ENCODE peak calls at places on chromosomes 2 and 18, in seven cellular contexts. A is body of pancreas; D is naive thymus-derived CD4-positive, alpha-beta T cell; U is activated naive CD4-positive, alpha-beta T cell treated with anti-CD3 and anti-CD28 coated beads, Interleukin-2, amount 50 U/mL, for 72 hours; W is HepG2; M is left ventricle myocardium superior; Y is sciatic nerve. X is an unnamed sample.

GRCh38 chr2:64052468-64053241 is 33.4 kb upstream of the VPS54 start:
- ATAC-seq in A (no peak), D (peak; percentile 48), U (no peak), W (no peak), M (peak; percentile 56), Y (peak; percentile 22), X (no peak)

GRCh38 chr2:23445450-23445868 is 60.5 kb downstream of the KLHL29 start:
- ATAC-seq in A (no peak), D (no peak), U (peak; percentile 18), W (no peak), M (no peak), Y (no peak), X (no peak)

GRCh38 chr2:47751856-47752414 is 31.0 kb upstream of the MSH6 start:
- ATAC-seq in A (no peak), D (peak; percentile 29), U (no peak), W (peak; percentile 68), M (no peak), Y (no peak), X (peak; percentile 28)

GRCh38 chr2:20093263-20094141 is 42.1 kb upstream of the LAPTM4A start:
- ATAC-seq in A (peak; percentile 69), D (no peak), U (no peak), W (peak; percentile 92), M (peak; percentile 71), Y (peak; percentile 59), X (no peak)

GRCh38 chr2:99448556-99448955 is 41.3 kb downstream of the REV1 start:
- ATAC-seq in A (no peak), D (no peak), U (no peak), W (no peak), M (no peak), Y (no peak), X (no peak)

GRCh38 chr2:37566517-37566961 is 104.9 kb downstream of the CDC42EP3 start:
- ATAC-seq in A (peak; percentile 27), D (no peak), U (no peak), W (no peak), M (peak; percentile 55), Y (peak; percentile 52), X (no peak)

GRCh38 chr2:8296340-8296739 is 385.5 kb upstream of the ID2 start:
- ATAC-seq in A (no peak), D (no peak), U (peak; percentile 94), W (no peak), M (no peak), Y (no peak), X (peak; percentile 98)

GRCh38 chr2:62596061-62596658 is 90.2 kb upstream of the TMEM17 start:
- ATAC-seq in A (peak; percentile 80), D (no peak), U (no peak), W (no peak), M (peak; percentile 58), Y (peak; percentile 57), X (no peak)

GRCh38 chr2:88071365-88071764 is 3.7 kb downstream of the SMYD1 start:
- ATAC-seq in A (no peak), D (no peak), U (no peak), W (no peak), M (no peak), Y (no peak), X (no peak)

GRCh38 chr18:32373995-32374394 is 96.7 kb downstream of the GAREM1 start:
- ATAC-seq in A (peak; percentile 10), D (no peak), U (no peak), W (no peak), M (peak; percentile 51), Y (peak; percentile 24), X (no peak)

GRCh38 chr2:99787011-99787410 is 297.2 kb upstream of the REV1 start:
- ATAC-seq in A (no peak), D (no peak), U (no peak), W (no peak), M (no peak), Y (no peak), X (no peak)

GRCh38 chr2:196166876-196167275 is 4.5 kb downstream of the STK17B start:
- ATAC-seq in A (no peak), D (no peak), U (peak; percentile 17), W (no peak), M (no peak), Y (no peak), X (peak; percentile 14)

GRCh38 chr2:200317975-200318374 is 11.5 kb downstream of the SPATS2L start:
- ATAC-seq in A (no peak), D (no peak), U (no peak), W (no peak), M (no peak), Y (no peak), X (no peak)

GRCh38 chr18:23416283-23416682 is 36.8 kb upstream of the RIOK3 start:
- ATAC-seq in A (no peak), D (peak; percentile 37), U (no peak), W (no peak), M (peak; percentile 54), Y (no peak), X (no peak)

GRCh38 chr2:37230581-37230980 is 815 bp downstream of the CEBPZ start:
- ATAC-seq in A (no peak), D (no peak), U (no peak), W (peak; percentile 26), M (no peak), Y (no peak), X (no peak)

GRCh38 chr2:2328847-2329246 is 2.2 kb downstream of the MYT1L start:
- ATAC-seq in A (no peak), D (no peak), U (no peak), W (no peak), M (no peak), Y (no peak), X (no peak)

GRCh38 chr2:206260427-206261012 is 13.9 kb upstream of the ZDBF2 start:
- ATAC-seq in A (no peak), D (peak; percentile 52), U (no peak), W (peak; percentile 89), M (peak; percentile 80), Y (no peak), X (peak; percentile 43)

GRCh38 chr2:44731505-44731904 is 210.0 kb upstream of the SIX3 start:
- ATAC-seq in A (no peak), D (no peak), U (no peak), W (no peak), M (no peak), Y (no peak), X (peak; percentile 61)

GRCh38 chr2:42770288-42771131 is 6.6 kb upstream of the OXER1 start:
- ATAC-seq in A (peak; percentile 74), D (peak; percentile 90), U (peak; percentile 44), W (peak; percentile 90), M (peak; percentile 74), Y (peak; percentile 68), X (peak; percentile 23)

GRCh38 chr2:232833830-232834229 is 36.2 kb upstream of the SNORC start:
- ATAC-seq in A (no peak), D (no peak), U (no peak), W (no peak), M (peak; percentile 76), Y (no peak), X (no peak)

GRCh38 chr2:241066171-241066892 is 35.8 kb downstream of the MTERF4 start:
- ATAC-seq in A (no peak), D (no peak), U (no peak), W (no peak), M (no peak), Y (no peak), X (no peak)

GRCh38 chr2:101076581-101076980 is 74.5 kb downstream of the RPL31 start:
- ATAC-seq in A (peak; percentile 30), D (no peak), U (no peak), W (no peak), M (peak; percentile 73), Y (no peak), X (no peak)

GRCh38 chr2:64291181-64291580 is 147.0 kb upstream of the PELI1 start:
- ATAC-seq in A (no peak), D (no peak), U (no peak), W (no peak), M (no peak), Y (no peak), X (no peak)

GRCh38 chr2:105739408-105739807 is 5.3 kb upstream of the NCK2 start:
- ATAC-seq in A (no peak), D (no peak), U (peak; percentile 19), W (no peak), M (no peak), Y (no peak), X (peak; percentile 31)

GRCh38 chr2:151978709-151979108 is 120.1 kb downstream of the CACNB4 start:
- ATAC-seq in A (no peak), D (peak; percentile 22), U (no peak), W (no peak), M (no peak), Y (peak; percentile 32), X (no peak)

GRCh38 chr2:232502901-232503791 is 15.5 kb upstream of the ECEL1 start:
- ATAC-seq in A (peak; percentile 25), D (peak; percentile 72), U (peak; percentile 58), W (peak; percentile 56), M (peak; percentile 79), Y (peak; percentile 50), X (peak; percentile 50)

GRCh38 chr2:200306719-200306968 is 151 bp downstream of the SPATS2L start:
- ATAC-seq in A (no peak), D (peak; percentile 54), U (peak; percentile 55), W (no peak), M (no peak), Y (no peak), X (peak; percentile 52)

GRCh38 chr2:103396152-103396551 is 634.3 kb downstream of the TMEM182 start:
- ATAC-seq in A (no peak), D (no peak), U (no peak), W (no peak), M (no peak), Y (no peak), X (no peak)

GRCh38 chr2:86776532-86776931 is 14.2 kb downstream of the CD8A start:
- ATAC-seq in A (no peak), D (no peak), U (no peak), W (no peak), M (no peak), Y (no peak), X (no peak)

GRCh38 chr18:59621027-59621426 is 76.2 kb downstream of the CCBE1 start:
- ATAC-seq in A (no peak), D (no peak), U (no peak), W (no peak), M (no peak), Y (no peak), X (no peak)

GRCh38 chr2:224576098-224576715 is 9.0 kb downstream of the CUL3 start:
- ATAC-seq in A (no peak), D (peak; percentile 47), U (peak; percentile 80), W (no peak), M (no peak), Y (no peak), X (peak; percentile 85)

GRCh38 chr2:238948765-238949641 is 101.1 kb downstream of the TWIST2 start:
- ATAC-seq in A (no peak), D (peak; percentile 8), U (peak; percentile 29), W (no peak), M (no peak), Y (no peak), X (peak; percentile 41)

GRCh38 chr2:75053484-75054112 is 95.2 kb downstream of the POLE4 start:
- ATAC-seq in A (peak; percentile 74), D (no peak), U (peak; percentile 29), W (peak; percentile 100), M (peak; percentile 37), Y (no peak), X (peak; percentile 42)

GRCh38 chr2:11496311-11496710 is 30.4 kb upstream of the E2F6 start:
- ATAC-seq in A (no peak), D (no peak), U (no peak), W (no peak), M (peak; percentile 55), Y (no peak), X (no peak)

GRCh38 chr2:236026839-236027238 is 141.3 kb downstream of the GBX2 start:
- ATAC-seq in A (no peak), D (no peak), U (no peak), W (no peak), M (no peak), Y (no peak), X (no peak)

GRCh38 chr2:171688129-171688465 is 828 bp downstream of the DYNC1I2 start:
- ATAC-seq in A (no peak), D (peak; percentile 33), U (no peak), W (peak; percentile 20), M (peak; percentile 5), Y (peak; percentile 2), X (peak; percentile 22)

GRCh38 chr2:38200583-38200982 is 124.6 kb upstream of the CYP1B1 start:
- ATAC-seq in A (no peak), D (no peak), U (no peak), W (no peak), M (no peak), Y (peak; percentile 81), X (no peak)

GRCh38 chr18:22452226-22452668 is 34.5 kb upstream of the CTAGE1 start:
- ATAC-seq in A (no peak), D (no peak), U (no peak), W (no peak), M (no peak), Y (no peak), X (no peak)